ENCODE peak calls at places on chromosome 2, in nine cellular contexts. X, Q, M, V, B, A, U, D and S are unnamed samples.

GRCh38 chr2:55087930-55088329 is 37.7 kb upstream of the RTN4 start:
- DNase-seq in B (no peak), U (peak), V (no peak), A (no peak), D (no peak), X (no peak), M (no peak), Q (no peak), S (no peak)

GRCh38 chr2:134639265-134639664 is 79.5 kb downstream of the TMEM163 start:
- DNase-seq in A (no peak), Q (no peak), B (no peak), M (no peak), U (no peak), X (no peak), D (no peak), V (no peak), S (no peak)

GRCh38 chr2:173184031-173185004 is 108.7 kb downstream of the MAP3K20 start:
- DNase-seq in M (peak), V (no peak), X (no peak), A (no peak), Q (no peak), B (no peak), U (peak), D (no peak), S (no peak)

GRCh38 chr2:8234757-8235374 is 447.0 kb upstream of the ID2 start:
- DNase-seq in A (peak), B (no peak), X (peak), Q (no peak), M (no peak), D (no peak), U (no peak), V (no peak), S (no peak)

GRCh38 chr2:111709321-111709720 is 174.7 kb downstream of the ANAPC1 start:
- DNase-seq in A (no peak), M (no peak), U (no peak), V (no peak), X (no peak), B (no peak), D (no peak), Q (no peak), S (no peak)

GRCh38 chr2:18077211-18077610 is 198.7 kb downstream of the KCNS3 start:
- DNase-seq in U (peak), M (peak), X (no peak), D (no peak), Q (no peak), B (no peak), V (no peak), A (no peak), S (no peak)

GRCh38 chr2:182229288-182229687 is 197.5 kb downstream of the PDE1A start:
- DNase-seq in Q (no peak), X (no peak), U (peak), B (no peak), D (no peak), V (no peak), M (peak), A (no peak), S (no peak)

GRCh38 chr2:222972420-222972819 is 79.6 kb upstream of the KCNE4 start:
- DNase-seq in D (no peak), V (no peak), X (peak), U (no peak), A (no peak), B (no peak), Q (no peak), M (no peak), S (no peak)

GRCh38 chr2:239349448-239350135 is 51.2 kb downstream of the HDAC4 start:
- DNase-seq in X (no peak), Q (no peak), D (no peak), V (no peak), B (no peak), U (no peak), M (no peak), A (no peak), S (no peak)

GRCh38 chr2:148990968-148991367 is 47.5 kb upstream of the LYPD6B start:
- DNase-seq in D (no peak), A (no peak), M (no peak), X (peak), Q (peak), B (no peak), U (no peak), V (no peak), S (peak)

GRCh38 chr2:86703704-86704370 is 16.3 kb upstream of the RMND5A start:
- DNase-seq in B (no peak), X (peak), D (no peak), M (peak), U (no peak), A (no peak), Q (no peak), V (no peak), S (peak)

GRCh38 chr2:30233142-30233961 is 2.0 kb downstream of the LBH start:
- DNase-seq in B (no peak), U (no peak), Q (no peak), D (no peak), V (no peak), M (no peak), X (no peak), A (no peak), S (no peak)